ENCODE peak calls at places on chromosome 14, in seven cellular contexts. C is kidney epithelial cell, J is fibroblast of pulmonary artery, G is ovary, I is psoas muscle, A is AG09309, O is upper lobe of left lung. H is an unnamed sample.

GRCh38 chr14:54579606-54580005 is 12.7 kb downstream of the SAMD4A start:
- DNase-seq in C (no peak), J (peak), G (no peak), I (no peak), A (no peak), O (no peak), H (no peak)

GRCh38 chr14:64701660-64702059 is 2.6 kb upstream of the PLEKHG3 start:
- DNase-seq in C (no peak), J (no peak), G (no peak), I (no peak), A (no peak), O (no peak), H (no peak)

GRCh38 chr14:26200675-26201074 is 397.2 kb downstream of the NOVA1 start:
- DNase-seq in C (no peak), J (peak), G (no peak), I (no peak), A (no peak), O (no peak), H (no peak)

GRCh38 chr14:68974759-68975347 is 4.2 kb downstream of the ACTN1 start:
- DNase-seq in C (no peak), J (no peak), G (no peak), I (no peak), A (no peak), O (no peak), H (no peak)

GRCh38 chr14:57961793-57962075 is 95.8 kb upstream of the SLC35F4 start:
- DNase-seq in C (no peak), J (no peak), G (no peak), I (no peak), A (no peak), O (no peak), H (no peak)

GRCh38 chr14:61923348-61923747 is 161.1 kb downstream of the SNAPC1 start:
- DNase-seq in C (no peak), J (peak), G (no peak), I (no peak), A (no peak), O (no peak), H (no peak)

GRCh38 chr14:77580964-77581505 is 35.4 kb downstream of the SPTLC2 start:
- DNase-seq in C (no peak), J (peak), G (no peak), I (no peak), A (peak), O (no peak), H (no peak)

GRCh38 chr14:64812412-64812811 is 67.3 kb downstream of the SPTB start:
- DNase-seq in C (no peak), J (no peak), G (no peak), I (peak), A (no peak), O (peak), H (no peak)

GRCh38 chr14:71333705-71334104 is 426.4 kb downstream of the PCNX1 start:
- DNase-seq in C (no peak), J (no peak), G (no peak), I (no peak), A (no peak), O (no peak), H (no peak)

GRCh38 chr14:92578511-92578910 is 64.9 kb downstream of the RIN3 start:
- DNase-seq in C (no peak), J (peak), G (no peak), I (no peak), A (no peak), O (no peak), H (no peak)

GRCh38 chr14:96894966-96895365 is 97.8 kb downstream of the VRK1 start:
- DNase-seq in C (no peak), J (peak), G (no peak), I (no peak), A (no peak), O (no peak), H (no peak)

GRCh38 chr14:28681681-28682080 is 84.9 kb upstream of the FOXG1 start:
- DNase-seq in C (no peak), J (no peak), G (no peak), I (no peak), A (no peak), O (no peak), H (no peak)

GRCh38 chr14:88871429-88871828 is 47.0 kb downstream of the TTC8 start:
- DNase-seq in C (no peak), J (no peak), G (no peak), I (no peak), A (no peak), O (no peak), H (no peak)

GRCh38 chr14:69625299-69626131 is 14.1 kb downstream of the SUSD6 start:
- DNase-seq in C (no peak), J (peak), G (no peak), I (peak), A (no peak), O (peak), H (peak)

GRCh38 chr14:83419420-83419819 is 1885.8 kb upstream of the SEL1L start:
- DNase-seq in C (no peak), J (no peak), G (no peak), I (no peak), A (no peak), O (peak), H (no peak)

GRCh38 chr14:44353805-44354204 is 153.3 kb downstream of the FSCB start:
- DNase-seq in C (no peak), J (no peak), G (no peak), I (no peak), A (no peak), O (no peak), H (no peak)

GRCh38 chr14:41343857-41344256 is 262.8 kb upstream of the LRFN5 start:
- DNase-seq in C (no peak), J (no peak), G (no peak), I (no peak), A (no peak), O (no peak), H (no peak)

GRCh38 chr14:64955297-64955696 is 12.8 kb upstream of the GPX2 start:
- DNase-seq in C (no peak), J (no peak), G (no peak), I (no peak), A (no peak), O (no peak), H (no peak)

GRCh38 chr14:99625476-99625875 is 19.5 kb upstream of the HHIPL1 start:
- DNase-seq in C (no peak), J (no peak), G (no peak), I (no peak), A (no peak), O (no peak), H (no peak)

GRCh38 chr14:70600382-70601157 is at the start of gene MED6:
- DNase-seq in C (peak), J (peak), G (peak), I (peak), A (peak), O (peak), H (peak)

GRCh38 chr14:74579447-74580274 is 32.4 kb downstream of the LTBP2 start:
- DNase-seq in C (peak), J (peak), G (no peak), I (peak), A (no peak), O (no peak), H (no peak)

GRCh38 chr14:51219473-51220448 is 20.3 kb upstream of the TMX1 start:
- DNase-seq in C (no peak), J (peak), G (no peak), I (no peak), A (no peak), O (no peak), H (peak)

GRCh38 chr14:24132061-24132685 is 1.7 kb downstream of the FITM1 start:
- DNase-seq in C (no peak), J (no peak), G (no peak), I (peak), A (no peak), O (no peak), H (no peak)

GRCh38 chr14:53273671-53274072 is 120.5 kb upstream of the DDHD1 start:
- DNase-seq in C (no peak), J (peak), G (peak), I (no peak), A (no peak), O (no peak), H (no peak)

GRCh38 chr14:92789457-92790089 is 4.5 kb upstream of the GOLGA5 start:
- DNase-seq in C (no peak), J (no peak), G (no peak), I (no peak), A (no peak), O (no peak), H (no peak)

GRCh38 chr14:39957290-39957689 is 525.1 kb upstream of the FBXO33 start:
- DNase-seq in C (no peak), J (no peak), G (no peak), I (no peak), A (no peak), O (no peak), H (no peak)

GRCh38 chr14:74737753-74738325 is 24.9 kb downstream of the FCF1 start:
- DNase-seq in C (no peak), J (no peak), G (no peak), I (no peak), A (no peak), O (no peak), H (peak)

GRCh38 chr14:80946797-80947196 is 5.3 kb upstream of the CEP128 start:
- DNase-seq in C (no peak), J (no peak), G (no peak), I (no peak), A (no peak), O (no peak), H (no peak)

GRCh38 chr14:54194501-54194900 is 202.3 kb upstream of the CDKN3 start:
- DNase-seq in C (no peak), J (peak), G (no peak), I (no peak), A (no peak), O (no peak), H (no peak)

GRCh38 chr14:67666733-67667132 is 7.7 kb downstream of the VTI1B start:
- DNase-seq in C (no peak), J (no peak), G (no peak), I (no peak), A (no peak), O (no peak), H (no peak)
- H3K4me3 ChIP-seq in C (no peak), J (no peak), G (no peak), I (no peak), A (no peak), O (no peak), H (no peak)

GRCh38 chr14:21455592-21455911 is 371 bp downstream of the CHD8 start:
- DNase-seq in C (no peak), J (peak), G (no peak), I (no peak), A (no peak), O (no peak), H (no peak)
- H3K4me3 ChIP-seq in C (peak), J (peak), G (peak), I (peak), A (peak), O (peak), H (peak)

DNA sequence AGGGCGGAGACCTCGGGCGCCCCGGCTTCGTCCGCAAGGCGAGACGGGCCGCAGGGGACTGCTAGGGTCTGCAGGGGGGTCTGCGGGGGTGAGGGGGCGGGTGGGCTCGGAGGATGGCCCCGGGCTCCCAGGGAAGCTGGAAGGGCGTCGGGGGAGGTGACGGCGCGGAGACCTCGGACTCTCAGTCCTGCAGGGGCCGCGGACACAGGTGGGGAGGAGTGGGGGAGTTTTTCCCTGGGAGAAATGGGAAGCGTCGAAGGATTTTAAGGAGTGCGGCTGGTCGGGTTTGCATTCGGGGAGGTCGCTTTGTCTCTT is 25.9 kb downstream of the ZBTB42 start:
- DNase-seq in C (no peak), J (no peak), G (no peak), I (no peak), A (no peak), O (no peak), H (no peak)
- H3K4me3 ChIP-seq in C (peak), J (peak), G (peak), I (peak), A (peak), O (peak), H (peak)

DNA sequence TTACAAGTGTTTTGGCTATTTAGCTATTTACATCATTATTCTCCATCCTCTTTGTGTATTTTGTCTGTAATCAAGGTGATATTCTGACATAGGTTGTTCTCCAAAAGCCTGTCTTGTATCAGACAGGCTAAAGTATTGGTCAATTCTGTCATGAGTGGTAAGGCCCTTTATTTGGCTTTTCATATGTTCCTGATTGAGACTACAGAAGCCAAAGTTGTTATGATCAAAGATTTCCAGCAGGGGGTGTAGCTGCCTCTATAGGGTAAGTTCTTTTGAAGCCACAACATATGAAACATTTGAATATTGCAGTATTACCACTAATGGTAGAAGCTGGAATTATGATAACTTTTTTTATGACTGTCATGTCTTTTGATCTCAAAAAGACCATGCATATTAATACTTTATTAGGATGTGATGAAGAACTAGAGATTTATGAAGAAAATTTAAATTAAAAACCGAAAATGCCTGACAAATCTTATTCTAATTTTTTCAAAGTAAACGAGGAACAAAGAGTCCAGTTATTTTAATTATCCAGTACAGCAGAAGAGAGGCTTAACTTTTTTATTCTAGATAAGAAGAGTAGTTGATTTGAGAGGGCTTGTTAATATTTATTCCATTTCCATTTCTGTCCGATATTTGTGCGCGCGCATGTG is 3.4 kb upstream of the ARHGAP5 start:
- DNase-seq in C (peak), J (peak), G (peak), I (no peak), A (peak), O (peak), H (peak)
- H3K4me3 ChIP-seq in C (no peak), J (no peak), G (no peak), I (no peak), A (no peak), O (no peak), H (no peak)